ENCODE peak calls at places on chromosomes 3 and 15, in six cellular contexts. U is GM23338, Y is PC-9, W is right cardiac atrium, O is Panc1, T is lower lobe of right lung. Q is an unnamed sample. For H3K27me3, the result is how much of the 10 kb centered on the place peaks cover.

GRCh38 chr15:66105286-66105984 is 148.1 kb downstream of the MEGF11 start:
- DNase-seq in T (no peak), Y (no peak), O (no peak), W (no peak), U (no peak), Q (no peak)

GRCh38 chr3:41205591-41205990 is 6.3 kb downstream of the CTNNB1 start:
- DNase-seq in O (no peak), U (no peak), W (no peak), T (no peak), Y (no peak), Q (no peak)

GRCh38 chr3:149339931-149340309 is 6.5 kb upstream of the TM4SF18 start:
- DNase-seq in W (peak), T (peak), Y (peak), U (peak), O (peak), Q (peak)

GRCh38 chr3:150972379-150972985 is at the start of gene CLRN1:
- DNase-seq in O (no peak), W (no peak), Y (no peak), U (peak), T (no peak), Q (no peak)

GRCh38 chr3:51777985-51778384 is 1.1 kb downstream of the IQCF6 start:
- DNase-seq in W (peak), U (no peak), Y (no peak), O (no peak), T (peak), Q (no peak)

GRCh38 chr15:100495861-100496260 is 32.9 kb downstream of the CERS3 start:
- DNase-seq in T (no peak), U (no peak), Y (no peak), O (no peak), W (no peak), Q (peak)

GRCh38 chr3:9068044-9068443 is 104.8 kb upstream of the RAD18 start:
- DNase-seq in U (no peak), Y (no peak), W (no peak), T (no peak), O (no peak), Q (no peak)

GRCh38 chr15:78637776-78638435 is 3.1 kb downstream of the CHRNB4 start:
- DNase-seq in T (no peak), Y (no peak), W (no peak), U (no peak), O (no peak), Q (no peak)

GRCh38 chr3:115279939-115280338 is 132.9 kb upstream of the ZBTB20 start:
- DNase-seq in U (no peak), W (no peak), O (no peak), T (no peak), Y (no peak), Q (no peak)

GRCh38 chr15:55247276-55247675 is 42.3 kb downstream of the RAB27A start:
- DNase-seq in W (no peak), Y (no peak), T (no peak), O (no peak), U (no peak), Q (no peak)

GRCh38 chr3:101926594-101927105 is 77.3 kb downstream of the NFKBIZ start:
- DNase-seq in O (no peak), Y (no peak), U (no peak), W (no peak), T (no peak), Q (peak)

GRCh38 chr3:116165190-116165589 is 280.1 kb downstream of the LSAMP start:
- DNase-seq in W (no peak), O (no peak), T (no peak), Y (no peak), U (no peak), Q (no peak)

GRCh38 chr3:195838714-195839113 is 27.0 kb upstream of the MUC4 start:
- DNase-seq in T (no peak), O (no peak), U (no peak), Y (no peak), W (no peak), Q (no peak)

GRCh38 chr3:41700155-41700554 is 261.7 kb downstream of the ULK4 start:
- DNase-seq in T (no peak), U (no peak), Y (no peak), O (no peak), W (no peak), Q (no peak)

GRCh38 chr15:81133782-81134461 is at the start of gene CFAP161:
- DNase-seq in W (peak), U (peak), T (peak), O (no peak), Y (no peak), Q (peak)

GRCh38 chr3:170907519-170908234 is 760 bp downstream of the EIF5A2 start:
- DNase-seq in W (no peak), O (no peak), U (no peak), Y (no peak), T (no peak), Q (no peak)

GRCh38 chr15:85276921-85277320 is 103.5 kb upstream of the AKAP13 start:
- DNase-seq in O (no peak), U (no peak), Y (no peak), W (no peak), T (no peak), Q (peak)

GRCh38 chr15:58440922-58441321 is 9.1 kb downstream of the LIPC start:
- DNase-seq in W (no peak), U (peak), T (peak), Y (peak), O (no peak), Q (peak)

GRCh38 chr3:135558906-135559305 is 406.6 kb upstream of the PPP2R3A start:
- DNase-seq in W (no peak), T (no peak), Y (no peak), O (no peak), U (no peak), Q (no peak)

GRCh38 chr15:74380361-74381189 is 13.1 kb upstream of the CYP11A1 start:
- DNase-seq in Y (no peak), T (no peak), U (peak), O (no peak), W (no peak), Q (no peak)

GRCh38 chr3:32391643-32392529 is at the start of gene CMTM7:
- DNase-seq in T (peak), W (peak), Y (peak), U (peak), O (no peak), Q (peak)

GRCh38 chr3:181081930-181082329 is 92.4 kb upstream of the DNAJC19 start:
- DNase-seq in O (no peak), Y (no peak), W (no peak), U (no peak), T (no peak), Q (no peak)

GRCh38 chr3:181086011-181086410 is 96.5 kb upstream of the DNAJC19 start:
- DNase-seq in T (no peak), Y (no peak), U (no peak), O (no peak), W (no peak), Q (no peak)
- H3K27me3 ChIP-seq in T (under half), Y (under half), U (under half), O (under half), W (under half), Q (under half)

GRCh38 chr3:133505813-133506212 is 67.7 kb upstream of the CDV3 start:
- DNase-seq in O (no peak), W (no peak), T (no peak), Y (no peak), U (no peak), Q (no peak)
- H3K4me3 ChIP-seq in O (no peak), W (no peak), T (no peak), Y (no peak), U (no peak), Q (no peak)

GRCh38 chr3:50181985-50182384 is 9.4 kb upstream of the GNAT1 start:
- DNase-seq in O (no peak), W (no peak), Y (no peak), U (no peak), T (no peak), Q (no peak)
- H3K27me3 ChIP-seq in O (under half), W (under half), Y (under half), U (under half), T (under half), Q (under half)

GRCh38 chr3:38015984-38016383 is 13.5 kb downstream of the PLCD1 start:
- DNase-seq in Y (no peak), U (no peak), O (no peak), T (no peak), W (no peak), Q (no peak)

GRCh38 chr3:38016410-38016809 is 13.0 kb downstream of the PLCD1 start:
- DNase-seq in O (no peak), T (no peak), W (peak), Y (no peak), U (no peak), Q (no peak)

GRCh38 chr3:38016847-38017444 is 12.5 kb downstream of the PLCD1 start:
- DNase-seq in T (no peak), U (no peak), O (no peak), W (no peak), Y (no peak), Q (no peak)

GRCh38 chr3:38018296-38019266 is 10.9 kb downstream of the PLCD1 start:
- DNase-seq in O (no peak), T (no peak), U (no peak), Y (no peak), W (no peak), Q (no peak)

DNA sequence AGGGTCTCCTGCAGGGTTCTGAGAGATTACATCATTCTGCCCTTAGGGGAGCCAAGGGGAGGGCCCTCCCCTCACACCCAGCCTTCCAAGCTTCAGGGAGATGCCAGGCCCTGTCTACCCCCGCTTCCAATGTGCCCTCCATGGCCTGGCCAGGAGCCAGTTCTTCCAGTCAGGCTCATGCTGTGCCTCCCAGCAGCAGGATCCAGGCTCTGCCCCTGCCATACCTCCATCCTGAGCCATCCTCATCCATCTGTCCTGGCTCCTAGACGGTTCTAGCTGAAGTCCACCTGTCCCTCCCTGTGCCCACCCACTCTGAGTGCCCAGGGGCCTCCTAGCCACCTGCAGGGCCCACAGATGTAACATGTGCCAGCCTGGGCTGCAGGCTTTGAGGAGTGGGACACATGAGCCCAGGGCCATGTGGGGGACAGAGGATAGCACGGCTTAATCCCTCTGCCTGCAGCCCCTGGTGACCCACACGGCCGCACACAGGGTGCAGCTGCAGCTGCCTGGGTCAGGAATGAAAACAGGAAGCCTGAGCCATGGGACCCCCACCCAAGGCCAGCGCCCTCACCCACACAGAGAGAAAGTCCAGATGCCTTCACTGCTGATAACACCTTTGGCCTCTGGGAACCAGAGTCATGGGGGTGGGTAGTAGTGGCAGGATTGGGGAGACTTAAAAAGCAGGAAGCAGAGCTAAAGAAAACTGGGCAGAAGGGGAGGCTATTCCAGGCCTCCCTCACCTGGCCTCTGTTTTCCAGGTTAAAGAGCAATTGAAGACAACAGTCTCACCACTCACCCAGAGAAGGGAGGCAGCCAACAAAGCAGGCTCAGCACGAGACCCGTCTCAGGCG is 11.8 kb downstream of the PLCD1 start:
- DNase-seq in O (no peak), U (no peak), W (no peak), Y (no peak), T (no peak), Q (no peak)
- H3K4me3 ChIP-seq in O (no peak), U (no peak), W (no peak), Y (no peak), T (no peak), Q (no peak)

GRCh38 chr3:128479558-128480086 is 12.9 kb upstream of the DNAJB8 start:
- DNase-seq in T (no peak), U (no peak), W (no peak), O (no peak), Y (no peak), Q (no peak)

GRCh38 chr3:128475355-128475754 is 8.7 kb upstream of the DNAJB8 start:
- DNase-seq in Y (no peak), W (no peak), O (no peak), U (no peak), T (no peak), Q (no peak)

GRCh38 chr3:128473737-128474136 is 7.0 kb upstream of the DNAJB8 start:
- DNase-seq in W (no peak), Y (no peak), O (no peak), T (no peak), U (no peak), Q (no peak)

GRCh38 chr3:128478576-128479506 is 12.2 kb upstream of the DNAJB8 start:
- DNase-seq in W (no peak), O (no peak), U (no peak), T (no peak), Y (no peak), Q (no peak)

DNA sequence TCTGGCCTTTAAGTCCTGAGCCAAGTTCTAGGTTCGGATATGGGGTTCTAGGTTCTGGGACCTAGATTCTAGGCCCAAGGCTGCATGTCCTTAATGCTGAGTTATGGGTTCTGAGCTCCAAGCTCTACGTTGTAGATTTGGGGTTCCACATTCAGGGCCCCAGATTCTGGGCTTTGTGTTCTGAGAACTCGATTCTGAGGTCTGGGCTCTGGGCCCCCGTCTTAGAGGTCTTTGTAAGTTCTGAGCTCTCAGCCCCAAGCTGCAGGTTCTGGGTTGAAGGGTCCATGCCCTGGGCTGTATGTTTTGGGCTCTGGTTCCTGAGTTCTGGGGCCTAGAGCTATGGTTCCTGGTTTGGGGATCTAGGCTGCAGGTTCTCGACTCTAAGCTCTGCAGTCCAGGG is 10.0 kb upstream of the DNAJB8 start:
- DNase-seq in Y (no peak), O (no peak), U (no peak), W (no peak), T (no peak), Q (no peak)
- H3K27me3 ChIP-seq in Y (under half), O (under half), U (half or more), W (under half), T (under half), Q (under half)

GRCh38 chr3:48505146-48505545 is 1.2 kb upstream of the SHISA5 start:
- DNase-seq in U (no peak), O (no peak), Y (no peak), W (no peak), T (no peak), Q (no peak)

GRCh38 chr3:48502121-48502520 is 1.9 kb downstream of the SHISA5 start:
- DNase-seq in W (no peak), U (no peak), O (no peak), Y (no peak), T (no peak), Q (no peak)

GRCh38 chr3:48504051-48504946 is at the start of gene SHISA5:
- DNase-seq in T (peak), Y (no peak), O (no peak), U (peak), W (peak), Q (peak)

GRCh38 chr3:48502728-48503168 is 1.2 kb downstream of the SHISA5 start:
- DNase-seq in O (no peak), Y (no peak), U (no peak), T (peak), W (peak), Q (no peak)

DNA sequence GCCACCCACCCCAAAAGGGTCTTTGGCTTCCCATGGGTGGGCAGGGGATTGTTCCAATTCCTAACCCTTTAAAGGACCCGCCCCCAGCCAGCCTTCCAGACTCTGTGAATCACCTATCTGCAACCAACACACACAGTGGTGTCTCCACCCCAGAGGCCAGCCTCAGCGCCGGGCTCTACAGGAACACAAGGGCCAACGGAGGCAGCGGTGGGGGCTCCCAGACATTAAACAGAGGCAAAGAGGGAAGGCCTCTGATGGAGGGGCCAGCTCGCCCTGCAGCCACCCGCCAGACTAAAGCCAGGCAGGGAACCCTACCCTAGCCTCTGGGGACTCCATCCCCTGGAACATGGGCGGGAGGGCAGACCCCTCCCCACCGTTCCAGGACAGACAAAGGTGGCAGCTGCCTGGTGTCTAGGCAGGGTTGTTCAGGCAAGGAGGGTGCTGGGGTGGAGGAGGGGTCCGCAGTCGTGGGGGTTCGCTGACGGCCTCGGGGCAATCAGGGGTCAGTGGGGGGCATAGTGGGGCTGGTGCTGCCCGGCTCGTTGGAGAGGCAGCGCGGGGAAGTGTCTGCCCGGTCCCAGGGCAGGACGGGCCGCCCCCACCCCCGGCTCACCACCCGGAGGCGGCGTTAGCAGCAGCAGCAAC is 446 bp downstream of the SHISA5 start:
- DNase-seq in W (peak), Y (no peak), O (no peak), U (peak), T (peak), Q (peak)
- H3K4me3 ChIP-seq in W (peak), Y (peak), O (peak), U (peak), T (peak), Q (peak)

DNA sequence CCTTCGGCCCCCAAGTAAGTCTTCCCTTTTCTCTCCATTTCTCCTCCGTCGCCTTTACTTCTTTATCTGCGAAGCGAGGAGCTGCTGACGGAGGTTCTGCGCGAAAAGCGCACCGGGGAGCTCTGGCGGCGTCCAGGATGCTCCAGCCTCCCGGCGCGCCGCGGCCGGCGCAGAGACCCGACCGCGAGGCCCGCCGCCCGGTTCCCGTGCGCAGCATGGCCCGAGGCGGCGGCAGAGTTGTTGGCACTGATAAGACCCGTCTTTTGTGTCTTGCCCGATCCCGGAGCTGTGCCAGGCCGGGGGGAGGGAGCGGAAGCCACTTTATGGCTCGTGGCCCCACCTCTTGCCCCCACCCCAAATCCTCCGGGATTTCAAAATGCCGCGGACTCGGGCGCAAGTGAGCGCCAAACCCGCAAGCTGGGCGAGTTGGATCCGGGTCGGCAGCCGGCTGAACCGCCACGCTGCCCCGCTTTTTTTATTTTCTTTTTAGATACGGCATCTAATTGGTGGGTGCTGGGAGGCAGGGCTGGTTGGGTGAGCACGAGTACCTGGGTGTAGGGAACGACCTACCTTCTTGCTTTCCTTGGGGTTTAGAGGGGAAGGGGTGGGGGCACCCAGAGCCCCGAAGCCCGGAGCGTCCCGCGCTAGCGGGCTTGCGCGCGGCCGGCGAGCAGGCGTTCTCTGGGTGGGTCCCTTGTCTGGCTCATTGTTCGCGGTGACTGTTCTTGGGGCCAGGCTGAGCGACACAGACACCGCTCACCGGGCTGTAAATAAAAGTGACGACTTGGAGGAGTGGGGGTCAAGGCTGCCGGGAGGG is 532.7 kb upstream of the SEMA6D start:
- DNase-seq in Y (no peak), O (no peak), U (peak), W (peak), T (no peak), Q (no peak)
- H3K27me3 ChIP-seq in Y (under half), O (under half), U (half or more), W (under half), T (under half), Q (under half)

Q was measured in bronchial epithelial cell.